ENCODE peak calls at places on chromosomes 16 and 17, in four cellular contexts. W, M, C and U are unnamed samples.

GRCh38 chr16:606656-607307 is 16.9 kb downstream of the RAB40C start:
- DNase-seq in W (no peak), M (no peak), C (no peak), U (no peak)

GRCh38 chr16:67447508-67448076 is 16.7 kb downstream of the HSD11B2 start:
- DNase-seq in W (no peak), C (peak; percentile 42), M (no peak), U (peak; percentile 71)

GRCh38 chr17:38554430-38555350 is 51.1 kb downstream of the SRCIN1 start:
- DNase-seq in W (no peak), C (peak; percentile 14), M (no peak), U (no peak)

GRCh38 chr16:66521951-66522771 is 27.8 kb downstream of the TK2 start:
- DNase-seq in C (peak; percentile 76), W (no peak), M (no peak), U (no peak)

GRCh38 chr17:13311301-13311700 is 290.4 kb downstream of the HS3ST3A1 start:
- DNase-seq in M (no peak), W (no peak), C (peak; percentile 12), U (no peak)

GRCh38 chr16:22670551-22670970 is 143.4 kb upstream of the HS3ST2 start:
- DNase-seq in C (no peak), W (peak; percentile 82), M (peak; percentile 41), U (peak; percentile 94)

GRCh38 chr17:38741853-38742421 is 6.2 kb downstream of the PCGF2 start:
- DNase-seq in W (no peak), C (no peak), M (no peak), U (no peak)

GRCh38 chr16:47317465-47318240 is 143.2 kb downstream of the ITFG1 start:
- DNase-seq in M (no peak), W (peak; percentile 8), C (no peak), U (no peak)

GRCh38 chr17:47188266-47188665 is 829 bp downstream of the CDC27 start:
- DNase-seq in W (peak; percentile 28), M (no peak), C (peak; percentile 73), U (no peak)

GRCh38 chr16:2981899-2982250 is 1.6 kb upstream of the PKMYT1 start:
- DNase-seq in W (peak; percentile 69), C (no peak), M (no peak), U (no peak)

GRCh38 chr17:33457477-33457876 is 164.4 kb upstream of the ASIC2 start:
- DNase-seq in C (no peak), M (no peak), W (no peak), U (peak; percentile 4)

GRCh38 chr17:67779098-67779672 is 46.1 kb upstream of the BPTF start:
- DNase-seq in W (peak; percentile 71), C (peak; percentile 61), M (peak; percentile 34), U (peak; percentile 88)

GRCh38 chr16:28279006-28279405 is 13.3 kb upstream of the SBK1 start:
- DNase-seq in C (no peak), W (no peak), M (no peak), U (no peak)

GRCh38 chr16:50442221-50442620 is 73.4 kb upstream of the BRD7 start:
- DNase-seq in W (no peak), M (no peak), C (no peak), U (no peak)

GRCh38 chr16:15610369-15610871 is 32.5 kb downstream of the MARF1 start:
- DNase-seq in W (no peak), C (peak; percentile 37), M (no peak), U (no peak)

GRCh38 chr16:47493358-47494337 is 32.5 kb downstream of the PHKB start:
- DNase-seq in C (no peak), W (no peak), M (no peak), U (no peak)

GRCh38 chr16:22027633-22028032 is 19.7 kb downstream of the MOSMO start:
- DNase-seq in C (no peak), W (no peak), M (no peak), U (no peak)

GRCh38 chr16:64629622-64630021 is 492.2 kb downstream of the CDH11 start:
- DNase-seq in W (no peak), M (no peak), C (no peak), U (no peak)

GRCh38 chr17:40932608-40933007 is 4.8 kb downstream of the KRT23 start:
- DNase-seq in W (no peak), M (no peak), C (no peak), U (no peak)

GRCh38 chr17:5373112-5373511 is 46.4 kb downstream of the NUP88 start:
- DNase-seq in W (no peak), M (no peak), C (no peak), U (no peak)

GRCh38 chr17:20284018-20284417 is 183.3 kb downstream of the LGALS9B start:
- DNase-seq in W (no peak), C (peak; percentile 42), M (no peak), U (no peak)

GRCh38 chr16:26547681-26548080 is 519.0 kb upstream of the C16orf82 start:
- DNase-seq in M (no peak), W (no peak), C (no peak), U (no peak)

GRCh38 chr17:41329279-41329925 is 13.9 kb upstream of the KRTAP17-1 start:
- DNase-seq in W (peak; percentile 62), C (peak; percentile 56), M (peak; percentile 27), U (peak; percentile 87)

GRCh38 chr17:49815761-49816281 is 27.3 kb downstream of the KAT7 start:
- DNase-seq in C (no peak), M (peak; percentile 58), W (peak; percentile 94), U (peak; percentile 91)

GRCh38 chr16:53040788-53041187 is 11.9 kb downstream of the CHD9NB start:
- DNase-seq in W (no peak), M (no peak), C (no peak), U (no peak)

GRCh38 chr17:66373944-66374817 is 71.8 kb downstream of the PRKCA start:
- DNase-seq in W (peak; percentile 58), C (no peak), M (no peak), U (no peak)

GRCh38 chr17:37361543-37361942 is 14.2 kb upstream of the C17orf78 start:
- DNase-seq in M (no peak), C (no peak), W (no peak), U (no peak)

GRCh38 chr16:16076400-16076901 is 127.0 kb downstream of the ABCC1 start:
- DNase-seq in W (no peak), M (no peak), C (no peak), U (no peak)

GRCh38 chr17:77115510-77115909 is 25.3 kb upstream of the SEC14L1 start:
- DNase-seq in C (no peak), M (no peak), W (no peak), U (no peak)

GRCh38 chr17:77118251-77118928 is 22.4 kb upstream of the SEC14L1 start:
- DNase-seq in C (no peak), M (no peak), W (no peak), U (no peak)

GRCh38 chr17:77117415-77117814 is 23.4 kb upstream of the SEC14L1 start:
- DNase-seq in W (no peak), M (no peak), C (no peak), U (no peak)

GRCh38 chr17:77116371-77116860 is 24.4 kb upstream of the SEC14L1 start:
- DNase-seq in M (no peak), W (no peak), C (no peak), U (no peak)

GRCh38 chr17:77115947-77116346 is 24.8 kb upstream of the SEC14L1 start:
- DNase-seq in M (no peak), W (no peak), C (no peak), U (no peak)
- H4K5ac ChIP-seq in M (no peak overlapping the region), W (no peak overlapping the region), C (no peak overlapping the region), U (no peak overlapping the region)

GRCh38 chr17:18087610-18088491 is at the start of gene DRG2:
- DNase-seq in C (peak; percentile 89), M (peak; percentile 75), W (peak; percentile 94), U (peak; percentile 97)

GRCh38 chr17:18094409-18094807 is 6.7 kb downstream of the DRG2 start:
- DNase-seq in W (no peak), M (no peak), C (no peak), U (no peak)

GRCh38 chr17:18084256-18084655 is 3.5 kb upstream of the DRG2 start:
- DNase-seq in W (no peak), M (no peak), C (no peak), U (no peak)

GRCh38 chr17:18093616-18094408 is 6.1 kb downstream of the DRG2 start:
- DNase-seq in C (peak; percentile 83), M (no peak), W (peak; percentile 63), U (peak; percentile 63)

DNA sequence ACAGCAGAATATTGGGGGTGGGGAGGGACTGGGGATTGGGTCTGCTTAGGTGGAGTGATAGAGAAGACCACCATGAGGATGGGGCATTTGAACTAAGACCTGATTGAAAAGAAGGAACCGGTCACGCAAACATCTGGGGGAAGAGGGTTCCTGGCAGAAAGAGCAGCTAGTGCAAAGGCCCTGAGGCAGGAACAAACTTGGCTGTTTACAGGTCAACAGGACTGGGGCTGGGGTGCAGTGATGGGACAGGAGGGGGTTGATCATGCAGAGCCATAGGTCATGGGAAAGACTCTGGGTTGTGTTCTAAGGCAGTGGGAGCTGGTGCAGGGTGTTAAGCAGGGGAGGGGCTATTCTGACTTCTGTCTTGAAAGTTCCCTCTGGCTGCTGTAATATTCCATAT is 1.9 kb downstream of the DRG2 start:
- DNase-seq in C (no peak), M (no peak), W (no peak), U (no peak)
- H4K5ac ChIP-seq in C (no peak overlapping the region), M (no peak overlapping the region), W (no peak overlapping the region), U (no peak overlapping the region)

GRCh38 chr17:42665581-42666001 is 6.5 kb downstream of the TUBG2 start:
- DNase-seq in W (no peak), M (no peak), C (no peak), U (no peak)
- H4K5ac ChIP-seq in W (no peak overlapping the region), M (no peak overlapping the region), C (no peak overlapping the region), U (no peak overlapping the region)

GRCh38 chr16:24858219-24859041 is 12.7 kb downstream of the SLC5A11 start:
- DNase-seq in W (peak; percentile 69), C (peak; percentile 59), M (no peak), U (peak; percentile 69)
- H4K5ac ChIP-seq in W (no peak overlapping the region), C (no peak overlapping the region), M (no peak overlapping the region), U (no peak overlapping the region)

DNA sequence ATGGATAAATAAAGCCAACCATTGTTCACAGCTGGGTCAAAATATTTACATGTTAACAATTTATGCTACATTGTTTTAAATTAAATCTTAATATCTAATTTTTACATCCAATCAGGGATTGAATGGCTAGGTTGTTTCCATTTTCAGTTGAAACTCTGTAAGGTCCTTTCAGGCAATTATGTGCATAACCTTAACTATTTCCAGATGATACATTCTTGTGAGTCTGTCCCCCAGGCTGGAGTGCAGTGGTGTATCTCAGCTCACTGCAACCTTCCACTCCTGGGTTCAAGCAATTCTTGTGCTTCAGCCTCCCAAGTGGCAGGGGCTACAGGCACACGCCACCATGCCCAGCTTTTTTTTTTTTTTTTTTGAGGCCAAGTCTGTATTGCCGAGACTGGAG is 10.4 kb downstream of the CDC42EP4 start:
- DNase-seq in W (no peak), C (no peak), M (no peak), U (no peak)
- H4K5ac ChIP-seq in W (no peak overlapping the region), C (no peak overlapping the region), M (no peak overlapping the region), U (no peak overlapping the region)